ENCODE peak calls at places on chromosomes 7 and 10, in six cellular contexts. One of them, this sample, is unnamed.

GRCh38 chr7:28433604-28434254 is 21.4 kb downstream of the CREB5 start:
- DNase-seq in effector memory CD4-positive, alpha-beta T cell: no peak
- DNase-seq in CD4-positive, alpha-beta memory T cell: no peak
- DNase-seq in HCT116: no peak
- DNase-seq in Karpas-422: no peak
- DNase-seq in mesendoderm: peak
- DNase-seq in this sample: no peak

GRCh38 chr10:42876945-42877344 is 94.3 kb downstream of the BMS1 start:
- DNase-seq in effector memory CD4-positive, alpha-beta T cell: no peak
- DNase-seq in mesendoderm: no peak
- DNase-seq in HCT116: no peak
- DNase-seq in Karpas-422: no peak
- DNase-seq in CD4-positive, alpha-beta memory T cell: no peak
- DNase-seq in this sample: no peak

GRCh38 chr10:83545901-83546391 is 593.4 kb upstream of the GHITM start:
- DNase-seq in mesendoderm: peak
- DNase-seq in CD4-positive, alpha-beta memory T cell: no peak
- DNase-seq in effector memory CD4-positive, alpha-beta T cell: no peak
- DNase-seq in Karpas-422: no peak
- DNase-seq in HCT116: no peak
- DNase-seq in this sample: no peak

GRCh38 chr10:100019824-100020160 is 10.0 kb upstream of the DNMBP start:
- DNase-seq in effector memory CD4-positive, alpha-beta T cell: no peak
- DNase-seq in Karpas-422: no peak
- DNase-seq in HCT116: no peak
- DNase-seq in CD4-positive, alpha-beta memory T cell: no peak
- DNase-seq in mesendoderm: peak
- DNase-seq in this sample: no peak

GRCh38 chr10:6671976-6672375 is 91.9 kb upstream of the PRKCQ start:
- DNase-seq in mesendoderm: no peak
- DNase-seq in CD4-positive, alpha-beta memory T cell: no peak
- DNase-seq in effector memory CD4-positive, alpha-beta T cell: no peak
- DNase-seq in Karpas-422: no peak
- DNase-seq in HCT116: no peak
- DNase-seq in this sample: no peak

GRCh38 chr7:112453505-112454171 is 3.4 kb downstream of the IFRD1 start:
- DNase-seq in Karpas-422: no peak
- DNase-seq in HCT116: no peak
- DNase-seq in CD4-positive, alpha-beta memory T cell: no peak
- DNase-seq in effector memory CD4-positive, alpha-beta T cell: no peak
- DNase-seq in mesendoderm: no peak
- DNase-seq in this sample: no peak

GRCh38 chr10:111037868-111038267 is 39.0 kb upstream of the ADRA2A start:
- DNase-seq in Karpas-422: no peak
- DNase-seq in HCT116: no peak
- DNase-seq in effector memory CD4-positive, alpha-beta T cell: no peak
- DNase-seq in mesendoderm: no peak
- DNase-seq in CD4-positive, alpha-beta memory T cell: no peak
- DNase-seq in this sample: no peak

GRCh38 chr10:96753956-96754355 is 33.6 kb upstream of the PIK3AP1 start:
- DNase-seq in mesendoderm: no peak
- DNase-seq in HCT116: no peak
- DNase-seq in CD4-positive, alpha-beta memory T cell: no peak
- DNase-seq in effector memory CD4-positive, alpha-beta T cell: no peak
- DNase-seq in Karpas-422: no peak
- DNase-seq in this sample: no peak

GRCh38 chr10:132524443-132525285 is 12.9 kb upstream of the INPP5A start:
- DNase-seq in mesendoderm: no peak
- DNase-seq in Karpas-422: no peak
- DNase-seq in CD4-positive, alpha-beta memory T cell: no peak
- DNase-seq in effector memory CD4-positive, alpha-beta T cell: no peak
- DNase-seq in HCT116: no peak
- DNase-seq in this sample: no peak

GRCh38 chr7:96786261-96786997 is 76.8 kb upstream of the SEM1 start:
- DNase-seq in mesendoderm: peak
- DNase-seq in HCT116: no peak
- DNase-seq in CD4-positive, alpha-beta memory T cell: no peak
- DNase-seq in effector memory CD4-positive, alpha-beta T cell: no peak
- DNase-seq in Karpas-422: no peak
- DNase-seq in this sample: no peak

GRCh38 chr7:31782411-31782991 is 95.5 kb downstream of the PPP1R17 start:
- DNase-seq in effector memory CD4-positive, alpha-beta T cell: no peak
- DNase-seq in mesendoderm: peak
- DNase-seq in HCT116: peak
- DNase-seq in Karpas-422: peak
- DNase-seq in CD4-positive, alpha-beta memory T cell: no peak
- DNase-seq in this sample: peak

GRCh38 chr7:63040336-63040735 is 958.3 kb upstream of the ZNF722 start:
- DNase-seq in mesendoderm: no peak
- DNase-seq in CD4-positive, alpha-beta memory T cell: no peak
- DNase-seq in effector memory CD4-positive, alpha-beta T cell: no peak
- DNase-seq in Karpas-422: no peak
- DNase-seq in HCT116: no peak
- DNase-seq in this sample: no peak

GRCh38 chr10:132326925-132327324 is 5.1 kb upstream of the LRRC27 start:
- DNase-seq in CD4-positive, alpha-beta memory T cell: no peak
- DNase-seq in mesendoderm: no peak
- DNase-seq in Karpas-422: no peak
- DNase-seq in effector memory CD4-positive, alpha-beta T cell: no peak
- DNase-seq in HCT116: no peak
- DNase-seq in this sample: no peak

GRCh38 chr7:37311282-37311868 is 137.3 kb downstream of the ELMO1 start:
- DNase-seq in CD4-positive, alpha-beta memory T cell: peak
- DNase-seq in mesendoderm: no peak
- DNase-seq in Karpas-422: peak
- DNase-seq in effector memory CD4-positive, alpha-beta T cell: no peak
- DNase-seq in HCT116: no peak
- DNase-seq in this sample: no peak

GRCh38 chr7:87344446-87344845 is 1.0 kb upstream of the CROT start:
- DNase-seq in effector memory CD4-positive, alpha-beta T cell: no peak
- DNase-seq in mesendoderm: no peak
- DNase-seq in HCT116: no peak
- DNase-seq in CD4-positive, alpha-beta memory T cell: no peak
- DNase-seq in Karpas-422: peak
- DNase-seq in this sample: no peak

GRCh38 chr10:94002156-94002555 is 8.4 kb downstream of the PLCE1 start:
- DNase-seq in effector memory CD4-positive, alpha-beta T cell: no peak
- DNase-seq in mesendoderm: no peak
- DNase-seq in CD4-positive, alpha-beta memory T cell: no peak
- DNase-seq in Karpas-422: no peak
- DNase-seq in HCT116: no peak
- DNase-seq in this sample: no peak

GRCh38 chr10:17655567-17656146 is 11.7 kb downstream of the STAM start:
- DNase-seq in CD4-positive, alpha-beta memory T cell: peak
- DNase-seq in mesendoderm: peak
- DNase-seq in Karpas-422: no peak
- DNase-seq in effector memory CD4-positive, alpha-beta T cell: no peak
- DNase-seq in HCT116: no peak
- DNase-seq in this sample: peak

GRCh38 chr10:47364366-47364765 is 16.2 kb downstream of the RBP3 start:
- DNase-seq in CD4-positive, alpha-beta memory T cell: no peak
- DNase-seq in Karpas-422: no peak
- DNase-seq in HCT116: no peak
- DNase-seq in effector memory CD4-positive, alpha-beta T cell: no peak
- DNase-seq in mesendoderm: no peak
- DNase-seq in this sample: no peak

GRCh38 chr7:38318241-38318640 is 44.8 kb upstream of the TARP start:
- DNase-seq in mesendoderm: no peak
- DNase-seq in HCT116: no peak
- DNase-seq in Karpas-422: no peak
- DNase-seq in CD4-positive, alpha-beta memory T cell: no peak
- DNase-seq in effector memory CD4-positive, alpha-beta T cell: no peak
- DNase-seq in this sample: no peak

DNA sequence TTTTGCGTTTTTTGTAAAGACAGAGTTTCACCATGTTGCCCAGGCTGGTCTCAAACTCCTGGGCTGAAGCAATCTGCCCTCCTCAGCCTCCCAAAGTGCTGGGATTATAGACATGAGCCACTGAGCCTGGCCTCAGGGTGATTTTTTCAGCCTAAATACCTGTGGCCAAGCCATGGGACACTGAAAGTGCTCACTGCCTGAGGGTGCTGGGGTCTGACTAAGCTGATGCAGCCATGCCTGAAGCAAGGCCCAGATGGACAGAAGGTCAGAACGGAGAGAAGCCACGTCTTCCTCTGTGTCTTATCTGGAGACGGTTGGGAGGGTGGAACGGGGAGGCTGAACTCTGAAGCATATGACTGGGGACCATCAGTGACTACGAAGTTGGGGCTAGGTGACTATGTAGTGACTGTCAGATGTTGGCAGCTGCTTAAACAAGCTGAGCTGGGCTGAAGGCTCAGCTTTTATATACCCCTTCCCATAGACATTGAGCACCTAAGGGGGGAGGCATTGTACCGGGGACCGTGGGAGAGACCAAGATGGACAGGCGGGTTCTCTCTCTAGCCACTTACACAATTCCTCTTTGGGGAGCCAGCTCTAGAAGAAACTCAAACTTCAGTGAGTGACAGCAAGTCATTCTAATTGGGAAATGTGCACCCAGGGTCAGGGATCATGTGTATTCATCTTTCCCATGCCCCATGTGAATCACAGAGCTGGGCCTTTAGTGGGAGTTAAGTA is 73.3 kb upstream of the HABP2 start:
- DNase-seq in HCT116: no peak
- DNase-seq in CD4-positive, alpha-beta memory T cell: no peak
- DNase-seq in effector memory CD4-positive, alpha-beta T cell: no peak
- DNase-seq in mesendoderm: peak
- DNase-seq in Karpas-422: no peak
- DNase-seq in this sample: no peak
- H3K4me3 ChIP-seq in HCT116: no peak
- H3K4me3 ChIP-seq in CD4-positive, alpha-beta memory T cell: no peak
- H3K4me3 ChIP-seq in effector memory CD4-positive, alpha-beta T cell: no peak
- H3K4me3 ChIP-seq in mesendoderm: peak
- H3K4me3 ChIP-seq in Karpas-422: no peak
- H3K4me3 ChIP-seq in this sample: no peak

GRCh38 chr10:55464083-55464482 is 663.1 kb upstream of the PCDH15 start:
- DNase-seq in mesendoderm: no peak
- DNase-seq in effector memory CD4-positive, alpha-beta T cell: no peak
- DNase-seq in HCT116: no peak
- DNase-seq in Karpas-422: no peak
- DNase-seq in CD4-positive, alpha-beta memory T cell: no peak
- DNase-seq in this sample: no peak

GRCh38 chr10:55470840-55471239 is 669.8 kb upstream of the PCDH15 start:
- DNase-seq in effector memory CD4-positive, alpha-beta T cell: no peak
- DNase-seq in HCT116: no peak
- DNase-seq in CD4-positive, alpha-beta memory T cell: no peak
- DNase-seq in Karpas-422: no peak
- DNase-seq in mesendoderm: no peak
- DNase-seq in this sample: no peak

DNA sequence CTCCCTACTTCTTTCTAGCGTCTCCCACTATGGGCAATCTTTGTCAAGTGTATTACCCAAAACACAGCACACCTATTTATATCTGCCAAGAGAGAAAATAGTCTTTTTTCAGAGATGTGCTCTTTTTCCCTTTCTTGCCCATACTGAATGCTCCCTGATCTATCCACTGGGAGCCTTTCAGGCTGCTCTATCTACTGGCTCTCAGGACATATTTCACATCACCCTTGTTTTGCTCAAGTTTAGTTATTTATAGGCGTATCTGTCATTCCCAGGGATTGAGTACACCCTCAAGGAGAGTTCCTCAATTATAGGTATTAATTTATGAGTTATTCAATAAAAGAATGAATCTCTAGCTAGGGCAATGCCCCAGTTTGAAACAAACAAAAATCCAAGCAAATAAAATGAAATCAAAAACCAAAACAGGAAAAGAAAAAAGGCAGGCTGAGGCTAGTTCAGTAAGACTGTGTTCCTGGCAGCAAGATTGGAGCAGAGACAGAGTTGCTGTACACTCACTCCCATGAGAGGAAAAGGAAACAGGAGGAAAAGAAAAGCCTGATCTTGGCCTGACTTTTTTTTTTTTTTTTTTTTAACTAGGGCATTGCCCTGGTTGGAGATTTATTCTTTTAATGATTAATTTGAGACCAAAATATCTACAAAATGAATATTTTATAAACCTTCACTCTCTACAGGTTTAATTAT is 665.9 kb upstream of the PCDH15 start:
- DNase-seq in Karpas-422: no peak
- DNase-seq in HCT116: no peak
- DNase-seq in effector memory CD4-positive, alpha-beta T cell: no peak
- DNase-seq in CD4-positive, alpha-beta memory T cell: no peak
- DNase-seq in mesendoderm: no peak
- DNase-seq in this sample: no peak
- H3K4me3 ChIP-seq in Karpas-422: no peak
- H3K4me3 ChIP-seq in HCT116: no peak
- H3K4me3 ChIP-seq in effector memory CD4-positive, alpha-beta T cell: no peak
- H3K4me3 ChIP-seq in CD4-positive, alpha-beta memory T cell: no peak
- H3K4me3 ChIP-seq in mesendoderm: no peak
- H3K4me3 ChIP-seq in this sample: no peak

GRCh38 chr10:30170146-30170545 is 110.8 kb upstream of the JCAD start:
- DNase-seq in effector memory CD4-positive, alpha-beta T cell: no peak
- DNase-seq in CD4-positive, alpha-beta memory T cell: no peak
- DNase-seq in Karpas-422: no peak
- DNase-seq in HCT116: no peak
- DNase-seq in mesendoderm: no peak
- DNase-seq in this sample: no peak

GRCh38 chr10:30171601-30172000 is 112.2 kb upstream of the JCAD start:
- DNase-seq in CD4-positive, alpha-beta memory T cell: no peak
- DNase-seq in effector memory CD4-positive, alpha-beta T cell: no peak
- DNase-seq in mesendoderm: peak
- DNase-seq in HCT116: no peak
- DNase-seq in Karpas-422: no peak
- DNase-seq in this sample: no peak

GRCh38 chr10:30170814-30171213 is 111.4 kb upstream of the JCAD start:
- DNase-seq in CD4-positive, alpha-beta memory T cell: no peak
- DNase-seq in mesendoderm: no peak
- DNase-seq in HCT116: no peak
- DNase-seq in Karpas-422: no peak
- DNase-seq in effector memory CD4-positive, alpha-beta T cell: no peak
- DNase-seq in this sample: no peak

GRCh38 chr10:30169342-30169741 is 110.0 kb upstream of the JCAD start:
- DNase-seq in HCT116: no peak
- DNase-seq in Karpas-422: no peak
- DNase-seq in mesendoderm: no peak
- DNase-seq in effector memory CD4-positive, alpha-beta T cell: no peak
- DNase-seq in CD4-positive, alpha-beta memory T cell: no peak
- DNase-seq in this sample: no peak

DNA sequence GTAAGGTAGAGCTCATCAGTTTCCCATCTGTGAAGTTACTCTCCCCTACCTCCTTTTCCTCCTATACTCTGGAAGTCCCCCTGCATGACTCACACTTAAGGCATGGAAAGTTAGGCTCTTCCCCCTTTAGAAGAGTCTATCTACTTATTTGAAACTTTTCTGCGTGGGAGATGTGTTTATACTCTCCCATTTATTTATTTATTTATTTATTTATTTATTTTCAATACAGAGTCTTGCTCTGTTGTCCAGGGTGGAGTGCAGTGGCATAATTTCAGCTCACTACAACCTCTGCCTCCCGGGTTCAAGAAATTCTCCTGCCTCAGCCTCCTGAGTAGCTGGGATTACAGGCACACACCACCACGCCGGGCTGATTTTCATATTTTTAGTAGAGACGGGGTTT is 107.5 kb upstream of the JCAD start:
- DNase-seq in HCT116: no peak
- DNase-seq in mesendoderm: no peak
- DNase-seq in Karpas-422: no peak
- DNase-seq in CD4-positive, alpha-beta memory T cell: no peak
- DNase-seq in effector memory CD4-positive, alpha-beta T cell: no peak
- DNase-seq in this sample: no peak
- H3K4me3 ChIP-seq in HCT116: no peak
- H3K4me3 ChIP-seq in mesendoderm: no peak
- H3K4me3 ChIP-seq in Karpas-422: no peak
- H3K4me3 ChIP-seq in CD4-positive, alpha-beta memory T cell: no peak
- H3K4me3 ChIP-seq in effector memory CD4-positive, alpha-beta T cell: no peak
- H3K4me3 ChIP-seq in this sample: no peak

GRCh38 chr10:14345262-14345661 is 14.5 kb upstream of the FRMD4A start:
- DNase-seq in HCT116: no peak
- DNase-seq in CD4-positive, alpha-beta memory T cell: no peak
- DNase-seq in mesendoderm: no peak
- DNase-seq in Karpas-422: no peak
- DNase-seq in effector memory CD4-positive, alpha-beta T cell: no peak
- DNase-seq in this sample: no peak
- H3K4me3 ChIP-seq in HCT116: no peak
- H3K4me3 ChIP-seq in CD4-positive, alpha-beta memory T cell: no peak
- H3K4me3 ChIP-seq in mesendoderm: no peak
- H3K4me3 ChIP-seq in Karpas-422: no peak
- H3K4me3 ChIP-seq in effector memory CD4-positive, alpha-beta T cell: no peak
- H3K4me3 ChIP-seq in this sample: no peak

This sample was measured in GM12864.